ENCODE peak calls at places on chromosome 22, in eight cellular contexts. Q is left colon; K is islet precursor cell; O is NAMALWA; B is stimulated activated CD8-positive, alpha-beta memory T cell treated with anti-CD3 and anti-CD28 coated beads, Interleukin-7, amount 100 ng/mL, for 48 hours; Y is GM19239; I is HT1080; L is SK-MEL-5. M is an unnamed sample.

GRCh38 chr22:33288078-33288477 is 229.9 kb upstream of the SYN3 start:
- DNase-seq in Q (no peak), K (no peak), O (no peak), B (no peak), Y (no peak), I (no peak), L (no peak), M (no peak)

GRCh38 chr22:36405671-36406070 is 17.9 kb upstream of the MYH9 start:
- DNase-seq in Q (no peak), K (no peak), O (peak), B (peak), Y (no peak), I (peak), L (no peak), M (no peak)

GRCh38 chr22:27405672-27406388 is 395.7 kb downstream of the MN1 start:
- DNase-seq in Q (no peak), K (peak), O (peak), B (peak), Y (peak), I (peak), L (peak), M (no peak)

GRCh38 chr22:26461188-26461810 is 22.3 kb downstream of the HPS4 start:
- DNase-seq in Q (peak), K (peak), O (no peak), B (no peak), Y (peak), I (peak), L (peak), M (no peak)

GRCh38 chr22:35533365-35534029 is 7.1 kb upstream of the RASD2 start:
- DNase-seq in Q (no peak), K (no peak), O (no peak), B (no peak), Y (no peak), I (no peak), L (no peak), M (no peak)

GRCh38 chr22:24836282-24836681 is 30.3 kb downstream of the SGSM1 start:
- DNase-seq in Q (no peak), K (no peak), O (no peak), B (no peak), Y (no peak), I (no peak), L (no peak), M (no peak)

GRCh38 chr22:19810381-19811141 is 44.1 kb downstream of the GNB1L start:
- DNase-seq in Q (no peak), K (peak), O (no peak), B (no peak), Y (no peak), I (peak), L (no peak), M (no peak)

GRCh38 chr22:28243539-28243938 is 324.5 kb upstream of the PITPNB start:
- DNase-seq in Q (no peak), K (no peak), O (no peak), B (no peak), Y (no peak), I (no peak), L (no peak), M (no peak)

GRCh38 chr22:50626314-50626855 is 1.6 kb downstream of the ARSA start:
- DNase-seq in Q (no peak), K (peak), O (no peak), B (no peak), Y (no peak), I (no peak), L (no peak), M (no peak)

GRCh38 chr22:19139974-19140373 is 4.5 kb downstream of the ESS2 start:
- DNase-seq in Q (no peak), K (no peak), O (no peak), B (no peak), Y (no peak), I (no peak), L (no peak), M (no peak)

GRCh38 chr22:25153961-25154685 is 45.5 kb upstream of the CRYBB3 start:
- DNase-seq in Q (peak), K (peak), O (no peak), B (no peak), Y (no peak), I (peak), L (peak), M (peak)

GRCh38 chr22:29871684-29872083 is 11.3 kb upstream of the MTMR3 start:
- DNase-seq in Q (no peak), K (peak), O (no peak), B (no peak), Y (no peak), I (no peak), L (peak), M (no peak)

GRCh38 chr22:44906999-44907644 is 102.7 kb downstream of the PHF21B start:
- DNase-seq in Q (peak), K (peak), O (no peak), B (no peak), Y (no peak), I (no peak), L (no peak), M (no peak)

GRCh38 chr22:37018086-37018814 is 997 bp downstream of the TST start:
- DNase-seq in Q (peak), K (no peak), O (no peak), B (no peak), Y (no peak), I (no peak), L (no peak), M (no peak)

M was measured in foreskin melanocyte.